ENCODE peak calls at places on chromosomes 5 and 9, in eight cellular contexts. Q is stomach, E is fibroblast of the aortic adventitia, D is aorta, C is SK-N-SH, G is keratinocyte, X is kidney, P is adipocyte. M is an unnamed sample.

GRCh38 chr5:83956386-83956785 is 235.7 kb upstream of the HAPLN1 start:
- DNase-seq in Q (no peak), E (peak; percentile 19), D (no peak), C (no peak), G (no peak), X (no peak), P (peak; percentile 44), M (peak; percentile 22)

GRCh38 chr9:13278368-13279246 is 885 bp downstream of the MPDZ start:
- DNase-seq in Q (peak; percentile 26), E (peak; percentile 75), D (peak; percentile 72), C (peak; percentile 76), G (no peak), X (peak; percentile 84), P (peak; percentile 80), M (peak; percentile 80)

GRCh38 chr9:2085719-2086515 is 70.8 kb downstream of the SMARCA2 start:
- DNase-seq in Q (no peak), E (peak; percentile 79), D (no peak), C (peak; percentile 33), G (no peak), X (no peak), P (peak; percentile 78), M (peak; percentile 42)

GRCh38 chr5:153960269-153961215 is 78.2 kb downstream of the FAM114A2 start:
- DNase-seq in Q (no peak), E (no peak), D (no peak), C (no peak), G (no peak), X (no peak), P (no peak), M (no peak)

GRCh38 chr5:125376059-125376641 is 629.7 kb upstream of the ZNF608 start:
- DNase-seq in Q (no peak), E (no peak), D (no peak), C (no peak), G (no peak), X (peak; percentile 55), P (no peak), M (no peak)

GRCh38 chr5:124748687-124749594 is 2.5 kb upstream of the ZNF608 start:
- DNase-seq in Q (peak; percentile 80), E (peak; percentile 86), D (peak; percentile 55), C (peak; percentile 80), G (no peak), X (peak; percentile 75), P (peak; percentile 88), M (peak; percentile 91)

GRCh38 chr5:76601470-76601869 is 21.7 kb downstream of the F2RL2 start:
- DNase-seq in Q (no peak), E (peak; percentile 88), D (no peak), C (peak; percentile 49), G (peak; percentile 13), X (no peak), P (peak; percentile 94), M (peak; percentile 46)

GRCh38 chr5:41270423-41271251 is 57.3 kb upstream of the C6 start:
- DNase-seq in Q (peak; percentile 30), E (peak; percentile 88), D (no peak), C (peak; percentile 18), G (no peak), X (no peak), P (peak; percentile 77), M (peak; percentile 51)

GRCh38 chr5:107272954-107273353 is 397.8 kb downstream of the EFNA5 start:
- DNase-seq in Q (no peak), E (no peak), D (no peak), C (no peak), G (no peak), X (no peak), P (no peak), M (peak; percentile 77)

GRCh38 chr5:16935271-16936149 is 578 bp downstream of the MYO10 start:
- DNase-seq in Q (peak; percentile 50), E (peak; percentile 47), D (peak; percentile 69), C (peak; percentile 54), G (no peak), X (peak; percentile 91), P (peak; percentile 55), M (no peak)

GRCh38 chr9:124632077-124632621 is 125.0 kb upstream of the NR5A1 start:
- DNase-seq in Q (no peak), E (peak; percentile 81), D (no peak), C (no peak), G (no peak), X (no peak), P (peak; percentile 59), M (peak; percentile 69)

DNA sequence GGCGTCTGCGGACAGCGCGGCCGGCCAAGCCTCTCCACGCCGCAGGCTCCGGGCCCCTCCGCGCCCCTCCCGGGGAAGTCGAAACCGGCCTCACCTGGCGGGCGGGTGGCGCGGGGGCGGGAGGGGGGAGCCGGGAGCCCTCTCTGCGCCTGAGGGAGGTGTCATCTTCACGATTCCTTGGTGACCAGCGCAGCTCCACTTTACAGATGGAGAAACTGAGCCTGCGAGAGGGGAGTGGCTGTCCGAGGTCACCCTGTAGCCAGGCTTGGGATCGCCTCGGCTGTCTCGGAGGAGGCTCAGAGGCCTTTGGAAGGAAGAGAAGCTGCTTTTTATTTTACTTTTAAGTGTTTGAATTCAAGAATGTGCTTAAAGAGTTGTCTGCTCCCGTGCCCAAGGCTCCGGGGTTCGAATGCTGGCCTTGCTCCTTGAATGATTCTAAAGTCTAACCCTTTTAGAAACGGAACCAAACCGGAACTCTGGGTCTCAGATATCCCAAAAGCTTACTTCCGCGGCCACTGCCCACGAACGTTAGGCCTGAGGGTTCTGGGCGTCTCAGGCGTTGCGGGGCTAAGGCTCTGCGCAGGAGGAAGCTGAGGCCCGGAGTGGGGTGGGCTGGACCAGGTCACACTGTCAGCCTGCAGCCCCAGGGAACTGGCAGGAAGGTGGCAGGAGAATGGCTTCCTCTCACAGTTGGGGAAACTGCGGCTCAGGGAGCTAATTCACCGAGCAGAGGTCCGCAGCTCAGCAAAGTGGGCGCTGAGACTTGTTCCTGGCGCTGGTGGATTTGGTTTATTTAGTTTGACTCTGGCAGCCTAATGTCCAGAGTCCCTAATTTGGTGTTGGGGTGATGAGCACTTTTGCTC is 827 bp downstream of the SUSD3 start:
- DNase-seq in Q (peak; percentile 24), E (no peak), D (no peak), C (no peak), G (no peak), X (peak; percentile 76), P (no peak), M (no peak)
- H3K4me3 ChIP-seq in Q (peak overlapping the region; percentile 59), E (no peak overlapping the region), D (peak overlapping the region; percentile 45), C (peak overlapping the region; percentile 22), G (peak overlapping the region; percentile 36), X (peak overlapping the region; percentile 62), P (peak overlapping the region; percentile 33), M (peak overlapping the region; percentile 37)

GRCh38 chr9:136625101-136626065 is 37.3 kb upstream of the EGFL7 start:
- DNase-seq in Q (peak; percentile 92), E (peak; percentile 33), D (peak; percentile 88), C (peak; percentile 82), G (no peak), X (peak; percentile 97), P (peak; percentile 62), M (peak; percentile 25)
- H3K4me3 ChIP-seq in Q (no peak overlapping the region), E (no peak overlapping the region), D (no peak overlapping the region), C (no peak overlapping the region), G (no peak overlapping the region), X (no peak overlapping the region), P (no peak overlapping the region), M (no peak overlapping the region)

GRCh38 chr5:37738865-37739488 is 100.9 kb downstream of the GDNF start:
- DNase-seq in Q (no peak), E (no peak), D (no peak), C (no peak), G (no peak), X (no peak), P (no peak), M (no peak)
- H3K4me3 ChIP-seq in Q (no peak overlapping the region), E (no peak overlapping the region), D (no peak overlapping the region), C (no peak overlapping the region), G (no peak overlapping the region), X (no peak overlapping the region), P (peak overlapping the region; percentile 68), M (no peak overlapping the region)

GRCh38 chr5:10629661-10630060 is 65.8 kb downstream of the ANKRD33B start:
- DNase-seq in Q (no peak), E (no peak), D (no peak), C (no peak), G (no peak), X (no peak), P (no peak), M (no peak)

GRCh38 chr5:10632110-10632903 is 68.4 kb downstream of the ANKRD33B start:
- DNase-seq in Q (no peak), E (no peak), D (peak; percentile 61), C (no peak), G (no peak), X (peak; percentile 66), P (no peak), M (peak; percentile 39)

GRCh38 chr5:10633271-10634049 is 69.6 kb downstream of the ANKRD33B start:
- DNase-seq in Q (no peak), E (no peak), D (no peak), C (no peak), G (no peak), X (no peak), P (no peak), M (no peak)

GRCh38 chr5:10630126-10630525 is 66.3 kb downstream of the ANKRD33B start:
- DNase-seq in Q (no peak), E (no peak), D (no peak), C (no peak), G (peak; percentile 76), X (no peak), P (no peak), M (no peak)

GRCh38 chr5:10631597-10631996 is 67.7 kb downstream of the ANKRD33B start:
- DNase-seq in Q (no peak), E (no peak), D (no peak), C (no peak), G (no peak), X (peak; percentile 61), P (no peak), M (no peak)
- H3K4me3 ChIP-seq in Q (no peak overlapping the region), E (no peak overlapping the region), D (no peak overlapping the region), C (no peak overlapping the region), G (no peak overlapping the region), X (no peak overlapping the region), P (no peak overlapping the region), M (no peak overlapping the region)

GRCh38 chr5:81164936-81165335 is 68.2 kb upstream of the CKMT2 start:
- DNase-seq in Q (no peak), E (peak; percentile 11), D (no peak), C (no peak), G (no peak), X (no peak), P (no peak), M (peak; percentile 92)
- H3K4me3 ChIP-seq in Q (no peak overlapping the region), E (no peak overlapping the region), D (no peak overlapping the region), C (no peak overlapping the region), G (no peak overlapping the region), X (no peak overlapping the region), P (no peak overlapping the region), M (no peak overlapping the region)